ENCODE peak calls at places on chromosomes 12 and 14, in five cellular contexts. One of them, this sample, is unnamed.

GRCh38 chr14:90507428-90507827 is 110.6 kb downstream of the CALM1 start:
- DNase-seq in stimulated activated CD4-positive, alpha-beta T cell treated with anti-CD3 and anti-CD28 coated beads, Interleukin-4, amount 100 ng/mL, for 1 hour: no peak
- DNase-seq in activated CD8-positive, alpha-beta memory T cell treated with anti-CD3 and anti-CD28 coated beads, Interleukin-2, amount 50 U/mL, for 4 hours: no peak
- DNase-seq in substantia nigra: no peak
- DNase-seq in activated CD4-positive, alpha-beta T cell treated with anti-CD3 and anti-CD28 coated beads, Interleukin-2, amount 50 U/mL, for 4 hours: no peak
- DNase-seq in this sample: no peak

GRCh38 chr12:74365178-74365964 is 172.3 kb upstream of the ATXN7L3B start:
- DNase-seq in stimulated activated CD4-positive, alpha-beta T cell treated with anti-CD3 and anti-CD28 coated beads, Interleukin-4, amount 100 ng/mL, for 1 hour: no peak
- DNase-seq in activated CD8-positive, alpha-beta memory T cell treated with anti-CD3 and anti-CD28 coated beads, Interleukin-2, amount 50 U/mL, for 4 hours: no peak
- DNase-seq in substantia nigra: peak
- DNase-seq in activated CD4-positive, alpha-beta T cell treated with anti-CD3 and anti-CD28 coated beads, Interleukin-2, amount 50 U/mL, for 4 hours: no peak
- DNase-seq in this sample: peak

GRCh38 chr12:112524676-112525425 is 106.1 kb downstream of the PTPN11 start:
- DNase-seq in stimulated activated CD4-positive, alpha-beta T cell treated with anti-CD3 and anti-CD28 coated beads, Interleukin-4, amount 100 ng/mL, for 1 hour: no peak
- DNase-seq in activated CD8-positive, alpha-beta memory T cell treated with anti-CD3 and anti-CD28 coated beads, Interleukin-2, amount 50 U/mL, for 4 hours: no peak
- DNase-seq in substantia nigra: no peak
- DNase-seq in activated CD4-positive, alpha-beta T cell treated with anti-CD3 and anti-CD28 coated beads, Interleukin-2, amount 50 U/mL, for 4 hours: no peak
- DNase-seq in this sample: no peak

GRCh38 chr12:42144174-42144423 is 575 bp downstream of the GXYLT1 start:
- DNase-seq in stimulated activated CD4-positive, alpha-beta T cell treated with anti-CD3 and anti-CD28 coated beads, Interleukin-4, amount 100 ng/mL, for 1 hour: no peak
- DNase-seq in activated CD8-positive, alpha-beta memory T cell treated with anti-CD3 and anti-CD28 coated beads, Interleukin-2, amount 50 U/mL, for 4 hours: no peak
- DNase-seq in substantia nigra: peak
- DNase-seq in activated CD4-positive, alpha-beta T cell treated with anti-CD3 and anti-CD28 coated beads, Interleukin-2, amount 50 U/mL, for 4 hours: no peak
- DNase-seq in this sample: no peak

GRCh38 chr14:69775012-69775411 is 8.1 kb downstream of the SRSF5 start:
- DNase-seq in stimulated activated CD4-positive, alpha-beta T cell treated with anti-CD3 and anti-CD28 coated beads, Interleukin-4, amount 100 ng/mL, for 1 hour: no peak
- DNase-seq in activated CD8-positive, alpha-beta memory T cell treated with anti-CD3 and anti-CD28 coated beads, Interleukin-2, amount 50 U/mL, for 4 hours: no peak
- DNase-seq in substantia nigra: no peak
- DNase-seq in activated CD4-positive, alpha-beta T cell treated with anti-CD3 and anti-CD28 coated beads, Interleukin-2, amount 50 U/mL, for 4 hours: no peak
- DNase-seq in this sample: no peak

GRCh38 chr14:89614009-89614691 is 197.1 kb upstream of the FOXN3 start:
- DNase-seq in stimulated activated CD4-positive, alpha-beta T cell treated with anti-CD3 and anti-CD28 coated beads, Interleukin-4, amount 100 ng/mL, for 1 hour: no peak
- DNase-seq in activated CD8-positive, alpha-beta memory T cell treated with anti-CD3 and anti-CD28 coated beads, Interleukin-2, amount 50 U/mL, for 4 hours: no peak
- DNase-seq in substantia nigra: no peak
- DNase-seq in activated CD4-positive, alpha-beta T cell treated with anti-CD3 and anti-CD28 coated beads, Interleukin-2, amount 50 U/mL, for 4 hours: no peak
- DNase-seq in this sample: no peak

GRCh38 chr14:92945544-92945943 is 22.6 kb downstream of the CHGA start:
- DNase-seq in stimulated activated CD4-positive, alpha-beta T cell treated with anti-CD3 and anti-CD28 coated beads, Interleukin-4, amount 100 ng/mL, for 1 hour: no peak
- DNase-seq in activated CD8-positive, alpha-beta memory T cell treated with anti-CD3 and anti-CD28 coated beads, Interleukin-2, amount 50 U/mL, for 4 hours: no peak
- DNase-seq in substantia nigra: no peak
- DNase-seq in activated CD4-positive, alpha-beta T cell treated with anti-CD3 and anti-CD28 coated beads, Interleukin-2, amount 50 U/mL, for 4 hours: no peak
- DNase-seq in this sample: no peak

GRCh38 chr14:69259531-69260245 is at the start of gene GALNT16:
- DNase-seq in stimulated activated CD4-positive, alpha-beta T cell treated with anti-CD3 and anti-CD28 coated beads, Interleukin-4, amount 100 ng/mL, for 1 hour: no peak
- DNase-seq in activated CD8-positive, alpha-beta memory T cell treated with anti-CD3 and anti-CD28 coated beads, Interleukin-2, amount 50 U/mL, for 4 hours: no peak
- DNase-seq in substantia nigra: peak
- DNase-seq in activated CD4-positive, alpha-beta T cell treated with anti-CD3 and anti-CD28 coated beads, Interleukin-2, amount 50 U/mL, for 4 hours: no peak
- DNase-seq in this sample: peak

GRCh38 chr12:64088431-64089349 is 133.4 kb downstream of the KICS2 start:
- DNase-seq in stimulated activated CD4-positive, alpha-beta T cell treated with anti-CD3 and anti-CD28 coated beads, Interleukin-4, amount 100 ng/mL, for 1 hour: no peak
- DNase-seq in activated CD8-positive, alpha-beta memory T cell treated with anti-CD3 and anti-CD28 coated beads, Interleukin-2, amount 50 U/mL, for 4 hours: no peak
- DNase-seq in substantia nigra: no peak
- DNase-seq in activated CD4-positive, alpha-beta T cell treated with anti-CD3 and anti-CD28 coated beads, Interleukin-2, amount 50 U/mL, for 4 hours: no peak
- DNase-seq in this sample: peak

GRCh38 chr12:62604856-62605255 is 138.2 kb downstream of the MON2 start:
- DNase-seq in stimulated activated CD4-positive, alpha-beta T cell treated with anti-CD3 and anti-CD28 coated beads, Interleukin-4, amount 100 ng/mL, for 1 hour: no peak
- DNase-seq in activated CD8-positive, alpha-beta memory T cell treated with anti-CD3 and anti-CD28 coated beads, Interleukin-2, amount 50 U/mL, for 4 hours: no peak
- DNase-seq in substantia nigra: no peak
- DNase-seq in activated CD4-positive, alpha-beta T cell treated with anti-CD3 and anti-CD28 coated beads, Interleukin-2, amount 50 U/mL, for 4 hours: no peak
- DNase-seq in this sample: no peak

GRCh38 chr12:4421590-4422031 is 24.0 kb downstream of the FGF6 start:
- DNase-seq in stimulated activated CD4-positive, alpha-beta T cell treated with anti-CD3 and anti-CD28 coated beads, Interleukin-4, amount 100 ng/mL, for 1 hour: no peak
- DNase-seq in activated CD8-positive, alpha-beta memory T cell treated with anti-CD3 and anti-CD28 coated beads, Interleukin-2, amount 50 U/mL, for 4 hours: no peak
- DNase-seq in substantia nigra: no peak
- DNase-seq in activated CD4-positive, alpha-beta T cell treated with anti-CD3 and anti-CD28 coated beads, Interleukin-2, amount 50 U/mL, for 4 hours: no peak
- DNase-seq in this sample: peak

GRCh38 chr12:109927622-109928021 is 27.5 kb downstream of the TCHP start:
- DNase-seq in stimulated activated CD4-positive, alpha-beta T cell treated with anti-CD3 and anti-CD28 coated beads, Interleukin-4, amount 100 ng/mL, for 1 hour: peak
- DNase-seq in activated CD8-positive, alpha-beta memory T cell treated with anti-CD3 and anti-CD28 coated beads, Interleukin-2, amount 50 U/mL, for 4 hours: peak
- DNase-seq in substantia nigra: no peak
- DNase-seq in activated CD4-positive, alpha-beta T cell treated with anti-CD3 and anti-CD28 coated beads, Interleukin-2, amount 50 U/mL, for 4 hours: peak
- DNase-seq in this sample: peak

GRCh38 chr12:24596768-24597388 is 352.0 kb downstream of the BCAT1 start:
- DNase-seq in stimulated activated CD4-positive, alpha-beta T cell treated with anti-CD3 and anti-CD28 coated beads, Interleukin-4, amount 100 ng/mL, for 1 hour: no peak
- DNase-seq in activated CD8-positive, alpha-beta memory T cell treated with anti-CD3 and anti-CD28 coated beads, Interleukin-2, amount 50 U/mL, for 4 hours: no peak
- DNase-seq in substantia nigra: no peak
- DNase-seq in activated CD4-positive, alpha-beta T cell treated with anti-CD3 and anti-CD28 coated beads, Interleukin-2, amount 50 U/mL, for 4 hours: no peak
- DNase-seq in this sample: peak

GRCh38 chr12:3186546-3187237 is 109.5 kb downstream of the TSPAN9 start:
- DNase-seq in stimulated activated CD4-positive, alpha-beta T cell treated with anti-CD3 and anti-CD28 coated beads, Interleukin-4, amount 100 ng/mL, for 1 hour: no peak
- DNase-seq in activated CD8-positive, alpha-beta memory T cell treated with anti-CD3 and anti-CD28 coated beads, Interleukin-2, amount 50 U/mL, for 4 hours: no peak
- DNase-seq in substantia nigra: no peak
- DNase-seq in activated CD4-positive, alpha-beta T cell treated with anti-CD3 and anti-CD28 coated beads, Interleukin-2, amount 50 U/mL, for 4 hours: no peak
- DNase-seq in this sample: no peak

GRCh38 chr12:113994051-113994450 is 27.9 kb upstream of the RBM19 start:
- DNase-seq in stimulated activated CD4-positive, alpha-beta T cell treated with anti-CD3 and anti-CD28 coated beads, Interleukin-4, amount 100 ng/mL, for 1 hour: no peak
- DNase-seq in activated CD8-positive, alpha-beta memory T cell treated with anti-CD3 and anti-CD28 coated beads, Interleukin-2, amount 50 U/mL, for 4 hours: no peak
- DNase-seq in substantia nigra: no peak
- DNase-seq in activated CD4-positive, alpha-beta T cell treated with anti-CD3 and anti-CD28 coated beads, Interleukin-2, amount 50 U/mL, for 4 hours: no peak
- DNase-seq in this sample: no peak

GRCh38 chr12:131065279-131065678 is 111.6 kb downstream of the ADGRD1 start:
- DNase-seq in stimulated activated CD4-positive, alpha-beta T cell treated with anti-CD3 and anti-CD28 coated beads, Interleukin-4, amount 100 ng/mL, for 1 hour: no peak
- DNase-seq in activated CD8-positive, alpha-beta memory T cell treated with anti-CD3 and anti-CD28 coated beads, Interleukin-2, amount 50 U/mL, for 4 hours: no peak
- DNase-seq in substantia nigra: no peak
- DNase-seq in activated CD4-positive, alpha-beta T cell treated with anti-CD3 and anti-CD28 coated beads, Interleukin-2, amount 50 U/mL, for 4 hours: no peak
- DNase-seq in this sample: no peak

GRCh38 chr12:57899010-57899662 is 42.2 kb upstream of the ATP23 start:
- DNase-seq in stimulated activated CD4-positive, alpha-beta T cell treated with anti-CD3 and anti-CD28 coated beads, Interleukin-4, amount 100 ng/mL, for 1 hour: peak
- DNase-seq in activated CD8-positive, alpha-beta memory T cell treated with anti-CD3 and anti-CD28 coated beads, Interleukin-2, amount 50 U/mL, for 4 hours: peak
- DNase-seq in substantia nigra: peak
- DNase-seq in activated CD4-positive, alpha-beta T cell treated with anti-CD3 and anti-CD28 coated beads, Interleukin-2, amount 50 U/mL, for 4 hours: peak
- DNase-seq in this sample: no peak

GRCh38 chr14:98382662-98383061 is 889.3 kb downstream of the BCL11B start:
- DNase-seq in stimulated activated CD4-positive, alpha-beta T cell treated with anti-CD3 and anti-CD28 coated beads, Interleukin-4, amount 100 ng/mL, for 1 hour: no peak
- DNase-seq in activated CD8-positive, alpha-beta memory T cell treated with anti-CD3 and anti-CD28 coated beads, Interleukin-2, amount 50 U/mL, for 4 hours: no peak
- DNase-seq in substantia nigra: no peak
- DNase-seq in activated CD4-positive, alpha-beta T cell treated with anti-CD3 and anti-CD28 coated beads, Interleukin-2, amount 50 U/mL, for 4 hours: no peak
- DNase-seq in this sample: no peak

GRCh38 chr12:13045816-13046215 is 1.6 kb downstream of the FAM234B start:
- DNase-seq in stimulated activated CD4-positive, alpha-beta T cell treated with anti-CD3 and anti-CD28 coated beads, Interleukin-4, amount 100 ng/mL, for 1 hour: no peak
- DNase-seq in activated CD8-positive, alpha-beta memory T cell treated with anti-CD3 and anti-CD28 coated beads, Interleukin-2, amount 50 U/mL, for 4 hours: no peak
- DNase-seq in substantia nigra: no peak
- DNase-seq in activated CD4-positive, alpha-beta T cell treated with anti-CD3 and anti-CD28 coated beads, Interleukin-2, amount 50 U/mL, for 4 hours: no peak
- DNase-seq in this sample: no peak

GRCh38 chr14:67883717-67884116 is 64.1 kb downstream of the RAD51B start:
- DNase-seq in stimulated activated CD4-positive, alpha-beta T cell treated with anti-CD3 and anti-CD28 coated beads, Interleukin-4, amount 100 ng/mL, for 1 hour: no peak
- DNase-seq in activated CD8-positive, alpha-beta memory T cell treated with anti-CD3 and anti-CD28 coated beads, Interleukin-2, amount 50 U/mL, for 4 hours: no peak
- DNase-seq in substantia nigra: no peak
- DNase-seq in activated CD4-positive, alpha-beta T cell treated with anti-CD3 and anti-CD28 coated beads, Interleukin-2, amount 50 U/mL, for 4 hours: no peak
- DNase-seq in this sample: no peak

GRCh38 chr14:90781344-90781761 is 34.9 kb downstream of the TTC7B start:
- DNase-seq in stimulated activated CD4-positive, alpha-beta T cell treated with anti-CD3 and anti-CD28 coated beads, Interleukin-4, amount 100 ng/mL, for 1 hour: no peak
- DNase-seq in activated CD8-positive, alpha-beta memory T cell treated with anti-CD3 and anti-CD28 coated beads, Interleukin-2, amount 50 U/mL, for 4 hours: no peak
- DNase-seq in substantia nigra: no peak
- DNase-seq in activated CD4-positive, alpha-beta T cell treated with anti-CD3 and anti-CD28 coated beads, Interleukin-2, amount 50 U/mL, for 4 hours: no peak
- DNase-seq in this sample: no peak

GRCh38 chr12:904010-904414 is 45.5 kb downstream of the RAD52 start:
- DNase-seq in stimulated activated CD4-positive, alpha-beta T cell treated with anti-CD3 and anti-CD28 coated beads, Interleukin-4, amount 100 ng/mL, for 1 hour: no peak
- DNase-seq in activated CD8-positive, alpha-beta memory T cell treated with anti-CD3 and anti-CD28 coated beads, Interleukin-2, amount 50 U/mL, for 4 hours: no peak
- DNase-seq in substantia nigra: no peak
- DNase-seq in activated CD4-positive, alpha-beta T cell treated with anti-CD3 and anti-CD28 coated beads, Interleukin-2, amount 50 U/mL, for 4 hours: no peak
- DNase-seq in this sample: no peak

GRCh38 chr14:67510121-67510520 is 21.6 kb upstream of the TMEM229B start:
- DNase-seq in stimulated activated CD4-positive, alpha-beta T cell treated with anti-CD3 and anti-CD28 coated beads, Interleukin-4, amount 100 ng/mL, for 1 hour: no peak
- DNase-seq in activated CD8-positive, alpha-beta memory T cell treated with anti-CD3 and anti-CD28 coated beads, Interleukin-2, amount 50 U/mL, for 4 hours: no peak
- DNase-seq in substantia nigra: no peak
- DNase-seq in activated CD4-positive, alpha-beta T cell treated with anti-CD3 and anti-CD28 coated beads, Interleukin-2, amount 50 U/mL, for 4 hours: no peak
- DNase-seq in this sample: no peak

GRCh38 chr12:52872644-52873384 is 24.0 kb upstream of the KRT78 start:
- DNase-seq in stimulated activated CD4-positive, alpha-beta T cell treated with anti-CD3 and anti-CD28 coated beads, Interleukin-4, amount 100 ng/mL, for 1 hour: no peak
- DNase-seq in activated CD8-positive, alpha-beta memory T cell treated with anti-CD3 and anti-CD28 coated beads, Interleukin-2, amount 50 U/mL, for 4 hours: no peak
- DNase-seq in substantia nigra: no peak
- DNase-seq in activated CD4-positive, alpha-beta T cell treated with anti-CD3 and anti-CD28 coated beads, Interleukin-2, amount 50 U/mL, for 4 hours: no peak
- DNase-seq in this sample: peak

GRCh38 chr12:32895688-32896437 is 714 bp downstream of the PKP2 start:
- DNase-seq in stimulated activated CD4-positive, alpha-beta T cell treated with anti-CD3 and anti-CD28 coated beads, Interleukin-4, amount 100 ng/mL, for 1 hour: no peak
- DNase-seq in activated CD8-positive, alpha-beta memory T cell treated with anti-CD3 and anti-CD28 coated beads, Interleukin-2, amount 50 U/mL, for 4 hours: no peak
- DNase-seq in substantia nigra: no peak
- DNase-seq in activated CD4-positive, alpha-beta T cell treated with anti-CD3 and anti-CD28 coated beads, Interleukin-2, amount 50 U/mL, for 4 hours: no peak
- DNase-seq in this sample: peak

GRCh38 chr12:34406996-34407300 is 384.7 kb downstream of the ALG10 start:
- DNase-seq in stimulated activated CD4-positive, alpha-beta T cell treated with anti-CD3 and anti-CD28 coated beads, Interleukin-4, amount 100 ng/mL, for 1 hour: no peak
- DNase-seq in activated CD8-positive, alpha-beta memory T cell treated with anti-CD3 and anti-CD28 coated beads, Interleukin-2, amount 50 U/mL, for 4 hours: no peak
- DNase-seq in substantia nigra: no peak
- DNase-seq in activated CD4-positive, alpha-beta T cell treated with anti-CD3 and anti-CD28 coated beads, Interleukin-2, amount 50 U/mL, for 4 hours: no peak
- DNase-seq in this sample: no peak

GRCh38 chr12:94282675-94283074 is 134.3 kb downstream of the PLXNC1 start:
- DNase-seq in stimulated activated CD4-positive, alpha-beta T cell treated with anti-CD3 and anti-CD28 coated beads, Interleukin-4, amount 100 ng/mL, for 1 hour: peak
- DNase-seq in activated CD8-positive, alpha-beta memory T cell treated with anti-CD3 and anti-CD28 coated beads, Interleukin-2, amount 50 U/mL, for 4 hours: peak
- DNase-seq in substantia nigra: no peak
- DNase-seq in activated CD4-positive, alpha-beta T cell treated with anti-CD3 and anti-CD28 coated beads, Interleukin-2, amount 50 U/mL, for 4 hours: peak
- DNase-seq in this sample: peak

GRCh38 chr14:71586131-71586893 is 345.9 kb upstream of the RGS6 start:
- DNase-seq in stimulated activated CD4-positive, alpha-beta T cell treated with anti-CD3 and anti-CD28 coated beads, Interleukin-4, amount 100 ng/mL, for 1 hour: no peak
- DNase-seq in activated CD8-positive, alpha-beta memory T cell treated with anti-CD3 and anti-CD28 coated beads, Interleukin-2, amount 50 U/mL, for 4 hours: no peak
- DNase-seq in substantia nigra: peak
- DNase-seq in activated CD4-positive, alpha-beta T cell treated with anti-CD3 and anti-CD28 coated beads, Interleukin-2, amount 50 U/mL, for 4 hours: no peak
- DNase-seq in this sample: no peak

GRCh38 chr12:54251667-54252284 is 28.1 kb downstream of the CBX5 start:
- DNase-seq in stimulated activated CD4-positive, alpha-beta T cell treated with anti-CD3 and anti-CD28 coated beads, Interleukin-4, amount 100 ng/mL, for 1 hour: no peak
- DNase-seq in activated CD8-positive, alpha-beta memory T cell treated with anti-CD3 and anti-CD28 coated beads, Interleukin-2, amount 50 U/mL, for 4 hours: no peak
- DNase-seq in substantia nigra: no peak
- DNase-seq in activated CD4-positive, alpha-beta T cell treated with anti-CD3 and anti-CD28 coated beads, Interleukin-2, amount 50 U/mL, for 4 hours: no peak
- DNase-seq in this sample: peak

This sample was measured in small intestine.